ENCODE peak calls at places on chromosomes 7 and 10, in five cellular contexts. B is H1, E is neuronal stem cell, A is trophoblast cell, X is H9. W is an unnamed sample.

GRCh38 chr10:14904316-14904732 is 25.7 kb downstream of the SUV39H2 start:
- DNase-seq in X (no peak), A (peak), B (no peak), E (no peak), W (peak)

GRCh38 chr7:105935250-105935649 is 27.8 kb upstream of the CDHR3 start:
- DNase-seq in B (no peak), A (no peak), E (no peak), X (no peak), W (no peak)

GRCh38 chr7:94088560-94088959 is 84.4 kb upstream of the BET1 start:
- DNase-seq in X (no peak), E (peak), B (no peak), A (no peak), W (peak)

GRCh38 chr7:120373174-120373573 is 100.2 kb downstream of the KCND2 start:
- DNase-seq in E (no peak), B (no peak), A (no peak), X (no peak), W (no peak)

GRCh38 chr10:35898722-35899485 is 256.8 kb upstream of the FZD8 start:
- DNase-seq in A (no peak), X (no peak), B (no peak), E (no peak), W (peak)

GRCh38 chr7:103447073-103447960 is 1.3 kb upstream of the SLC26A5 start:
- DNase-seq in A (peak), B (peak), X (peak), E (peak), W (peak)

GRCh38 chr10:35946556-35946955 is 304.5 kb upstream of the FZD8 start:
- DNase-seq in B (no peak), X (no peak), E (no peak), A (no peak), W (peak)

GRCh38 chr7:16933296-16934248 is 51.8 kb upstream of the AGR3 start:
- DNase-seq in E (no peak), B (no peak), A (no peak), X (no peak), W (no peak)

GRCh38 chr7:138105216-138105615 is 29.0 kb downstream of the AKR1D1 start:
- DNase-seq in E (no peak), B (no peak), X (peak), A (no peak), W (no peak)

GRCh38 chr10:32060372-32060771 is 4.1 kb upstream of the KIF5B start:
- DNase-seq in X (no peak), A (no peak), B (no peak), E (no peak), W (no peak)

GRCh38 chr7:135197343-135197742 is 14.0 kb downstream of the WDR91 start:
- DNase-seq in E (no peak), A (no peak), B (no peak), X (no peak), W (no peak)

GRCh38 chr7:41814888-41815287 is 112.0 kb upstream of the INHBA start:
- DNase-seq in E (no peak), B (no peak), A (no peak), X (no peak), W (no peak)

GRCh38 chr10:124728830-124729661 is 15.1 kb downstream of the FAM53B start:
- DNase-seq in B (no peak), E (no peak), A (peak), X (no peak), W (peak)

GRCh38 chr7:46440186-46440585 is 519.1 kb upstream of the IGFBP3 start:
- DNase-seq in X (no peak), E (no peak), A (no peak), B (no peak), W (no peak)

GRCh38 chr10:119505131-119505551 is 37.4 kb downstream of the RGS10 start:
- DNase-seq in E (no peak), X (no peak), A (no peak), B (no peak), W (no peak)

GRCh38 chr7:100200693-100201092 is 19.1 kb upstream of the PVRIG start:
- DNase-seq in E (no peak), A (no peak), X (no peak), B (no peak), W (no peak)

GRCh38 chr10:104928733-104929132 is 287.6 kb downstream of the SORCS3 start:
- DNase-seq in B (no peak), X (no peak), E (no peak), A (no peak), W (no peak)

GRCh38 chr10:3666525-3667302 is 118.3 kb downstream of the KLF6 start:
- DNase-seq in B (no peak), E (no peak), X (no peak), A (no peak), W (no peak)

GRCh38 chr7:46449743-46450142 is 528.7 kb upstream of the IGFBP3 start:
- DNase-seq in B (no peak), X (no peak), E (no peak), A (no peak), W (no peak)

GRCh38 chr7:87000344-87000743 is 59.1 kb downstream of the ELAPOR2 start:
- DNase-seq in B (no peak), A (no peak), E (no peak), X (no peak), W (peak)

GRCh38 chr10:88478256-88478655 is 104.9 kb downstream of the RNLS start:
- DNase-seq in B (no peak), A (no peak), X (no peak), E (no peak), W (no peak)

GRCh38 chr10:73263948-73264347 is 11.5 kb upstream of the MRPS16 start:
- DNase-seq in X (no peak), E (no peak), A (no peak), B (no peak), W (peak)

GRCh38 chr10:132434405-132435005 is 37.5 kb downstream of the PWWP2B start:
- DNase-seq in A (peak), E (no peak), B (no peak), X (no peak), W (no peak)

GRCh38 chr10:129417164-129417563 is 49.9 kb upstream of the MGMT start:
- DNase-seq in A (no peak), B (no peak), E (no peak), X (no peak), W (peak)

GRCh38 chr7:6640246-6640721 is 3.2 kb downstream of the ZNF316 start:
- DNase-seq in A (no peak), X (peak), B (peak), E (no peak), W (peak)

GRCh38 chr10:95517536-95518454 is 43.4 kb downstream of the SORBS1 start:
- DNase-seq in B (no peak), X (no peak), E (no peak), A (no peak), W (peak)

GRCh38 chr7:25852249-25852994 is 299.6 kb upstream of the NFE2L3 start:
- DNase-seq in B (no peak), A (peak), X (peak), E (no peak), W (peak)

GRCh38 chr10:819326-819725 is 112.2 kb downstream of the LARP4B start:
- DNase-seq in E (no peak), X (no peak), A (no peak), B (no peak), W (peak)

GRCh38 chr7:518630-519428 is 817 bp downstream of the PDGFA start:
- DNase-seq in E (no peak), B (no peak), A (peak), X (peak), W (peak)

GRCh38 chr10:58480321-58480720 is 32.4 kb upstream of the BICC1 start:
- DNase-seq in A (no peak), X (no peak), B (no peak), E (no peak), W (no peak)

GRCh38 chr10:28375399-28376354 is 72.8 kb upstream of the MPP7 start:
- DNase-seq in E (no peak), X (no peak), A (peak), B (no peak), W (peak)

GRCh38 chr7:140222797-140223196 is 46.0 kb upstream of the KDM7A start:
- DNase-seq in X (no peak), E (no peak), B (no peak), A (no peak), W (no peak)

GRCh38 chr7:124603066-124603465 is 162.5 kb downstream of the GPR37 start:
- DNase-seq in A (no peak), B (no peak), X (no peak), E (no peak), W (no peak)

GRCh38 chr7:116733924-116734591 is 62.1 kb downstream of the MET start:
- DNase-seq in A (no peak), B (no peak), X (no peak), E (no peak), W (no peak)

GRCh38 chr7:149855368-149856305 is 17.5 kb downstream of the ZNF862 start:
- DNase-seq in B (no peak), X (peak), E (no peak), A (no peak), W (peak)

GRCh38 chr10:71075066-71075758 is 137.2 kb upstream of the UNC5B start:
- DNase-seq in E (no peak), X (no peak), A (no peak), B (no peak), W (no peak)

GRCh38 chr10:30778769-30779168 is 149.2 kb upstream of the LYZL2 start:
- DNase-seq in A (no peak), E (no peak), X (no peak), B (no peak), W (no peak)

GRCh38 chr10:73855413-73855812 is 18.9 kb downstream of the CAMK2G start:
- DNase-seq in E (no peak), B (no peak), X (no peak), A (no peak), W (no peak)

GRCh38 chr7:79063019-79063698 is 390.3 kb downstream of the MAGI2 start:
- DNase-seq in E (no peak), A (no peak), B (no peak), X (no peak), W (no peak)

DNA sequence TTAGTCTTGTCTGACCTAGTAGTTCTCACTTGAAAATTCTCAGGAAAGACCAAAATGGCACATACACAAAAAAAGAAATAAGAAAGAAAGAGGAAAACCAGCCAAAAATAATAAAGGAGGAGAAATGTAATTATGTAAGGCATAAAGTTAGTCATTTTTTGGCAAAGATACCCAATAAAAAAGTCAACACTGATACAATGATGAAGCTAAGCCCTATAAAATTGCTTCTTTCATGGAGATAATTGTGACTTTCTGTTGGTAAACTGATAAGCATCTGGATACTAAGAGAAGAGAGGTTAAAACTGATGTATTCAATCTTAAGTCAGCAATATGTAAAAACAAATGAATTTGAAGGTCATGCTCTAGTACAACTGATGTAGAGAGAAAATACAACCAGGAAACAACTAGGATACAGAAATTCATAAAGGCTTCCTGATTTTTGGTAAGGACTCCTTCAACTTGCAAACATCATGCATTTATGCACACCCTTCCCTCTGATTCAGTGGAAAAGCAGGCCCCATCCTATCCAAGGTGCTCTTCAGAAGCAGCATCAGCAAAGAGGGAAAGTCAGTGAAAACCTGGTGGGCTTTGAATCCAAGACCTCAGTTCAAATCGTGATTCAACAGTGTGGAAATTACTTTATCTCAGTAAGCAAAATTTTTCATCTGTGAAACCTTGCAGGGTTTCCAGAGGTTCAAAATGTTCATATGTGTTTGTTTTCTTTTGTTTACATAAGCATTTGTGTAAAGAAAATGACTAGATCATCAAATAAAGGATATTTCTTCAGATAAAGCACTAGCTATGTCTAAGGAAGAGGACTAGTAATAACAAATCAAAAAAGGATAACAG is 32.6 kb downstream of the IMMP2L start:
- DNase-seq in X (no peak), A (no peak), B (no peak), E (no peak), W (no peak)
- H2BK12ac ChIP-seq in X (no peak), A (no peak), B (no peak), E (no peak), W (no peak)

GRCh38 chr10:79209340-79209739 is 137.9 kb upstream of the PPIF start:
- DNase-seq in E (no peak), A (no peak), X (no peak), B (no peak), W (no peak)

GRCh38 chr10:79211616-79212015 is 135.7 kb upstream of the PPIF start:
- DNase-seq in E (no peak), A (no peak), B (no peak), X (no peak), W (no peak)

GRCh38 chr10:79208251-79208983 is 138.9 kb upstream of the PPIF start:
- DNase-seq in B (no peak), E (no peak), A (peak), X (no peak), W (no peak)

GRCh38 chr10:79210672-79211071 is 136.6 kb upstream of the PPIF start:
- DNase-seq in E (no peak), A (no peak), B (no peak), X (no peak), W (no peak)

GRCh38 chr10:79209831-79210230 is 137.4 kb upstream of the PPIF start:
- DNase-seq in B (no peak), E (no peak), A (no peak), X (no peak), W (no peak)
- H2BK12ac ChIP-seq in B (no peak), E (no peak), A (no peak), X (no peak), W (no peak)

GRCh38 chr7:20787658-20788057 is 972 bp upstream of the SP8 start:
- DNase-seq in B (no peak), X (no peak), E (no peak), A (no peak), W (no peak)
- H2BK12ac ChIP-seq in B (peak), X (no peak), E (no peak), A (no peak), W (no peak)

GRCh38 chr10:33600381-33600780 is 265.9 kb upstream of the NRP1 start:
- DNase-seq in A (peak), E (no peak), B (no peak), X (no peak), W (peak)
- H2BK12ac ChIP-seq in A (no peak), E (no peak), B (no peak), X (no peak), W (no peak)

DNA sequence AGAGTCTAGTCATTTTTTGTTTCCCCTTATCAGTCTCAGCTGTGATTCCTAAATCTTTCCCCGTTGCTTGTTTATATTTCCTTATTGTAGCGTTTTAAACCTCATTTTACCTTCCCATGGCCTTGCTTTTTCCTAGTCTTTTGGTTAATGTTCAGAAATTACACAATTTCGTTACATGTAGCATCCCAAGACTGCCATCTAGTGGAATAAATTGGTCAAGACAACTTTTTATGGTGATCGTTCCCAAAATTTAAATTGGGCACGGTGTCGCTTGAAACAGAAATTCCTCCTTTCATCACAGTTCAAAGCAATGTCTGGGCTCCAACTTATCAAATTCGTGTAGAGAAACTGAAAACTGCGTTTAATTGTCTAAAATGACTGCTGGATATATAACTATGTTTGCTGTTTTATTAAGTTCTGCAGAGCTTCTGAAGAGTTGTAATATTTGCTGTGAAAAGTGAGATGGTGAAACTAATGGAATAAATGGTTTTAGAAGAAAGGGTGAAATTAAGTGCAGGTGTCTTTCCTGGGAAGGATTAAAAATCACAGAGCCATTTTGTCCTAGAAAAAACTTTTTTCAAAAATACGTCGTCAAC is 370.2 kb downstream of the PHF14 start:
- DNase-seq in B (no peak), X (no peak), A (no peak), E (peak), W (peak)
- H2BK12ac ChIP-seq in B (no peak), X (no peak), A (no peak), E (no peak), W (no peak)

GRCh38 chr7:23074443-23075244 is 30.9 kb upstream of the KLHL7 start:
- DNase-seq in A (no peak), B (no peak), E (no peak), X (no peak), W (no peak)
- H2BK12ac ChIP-seq in A (no peak), B (no peak), E (no peak), X (no peak), W (no peak)

W was measured in mesenchymal stem cell.